ENCODE peak calls at places on chromosome 19, in four cellular contexts. K is HCT116, I is K562, Z is HepG2. P is an unnamed sample.

GRCh38 chr19:7738023-7738422 is 6.1 kb upstream of the CLEC4G start:
- DNase-seq in Z (no peak), K (no peak), I (no peak), P (no peak)

GRCh38 chr19:6103217-6103644 is 7.1 kb downstream of the RFX2 start:
- DNase-seq in K (no peak), I (no peak), Z (no peak), P (no peak)

GRCh38 chr19:8456064-8456463 is 11.3 kb downstream of the HNRNPM start:
- DNase-seq in Z (no peak), I (no peak), K (no peak), P (no peak)

GRCh38 chr19:13723206-13723605 is 41.1 kb upstream of the MRI1 start:
- DNase-seq in Z (no peak), I (no peak), K (no peak), P (no peak)

GRCh38 chr19:49415102-49415809 is 8.0 kb downstream of the PTH2 start:
- DNase-seq in Z (no peak), K (no peak), I (no peak), P (no peak)

GRCh38 chr19:23241433-23241832 is 8.8 kb downstream of the ZNF724 start:
- DNase-seq in Z (no peak), I (no peak), K (no peak), P (no peak)

GRCh38 chr19:22144394-22144793 is 52.4 kb downstream of the ZNF676 start:
- DNase-seq in K (peak; percentile 3), I (peak; percentile 11), Z (no peak), P (no peak)

GRCh38 chr19:18070181-18070580 is 16.6 kb downstream of the IL12RB1 start:
- DNase-seq in I (no peak), Z (no peak), K (no peak), P (no peak)

GRCh38 chr19:56201973-56202372 is at the start of gene ZSCAN5C:
- DNase-seq in I (no peak), K (no peak), Z (no peak), P (no peak)

GRCh38 chr19:48613024-48613851 is 1.6 kb downstream of the FAM83E start:
- DNase-seq in Z (no peak), I (no peak), K (no peak), P (no peak)

GRCh38 chr19:14434543-14435319 is 1.6 kb downstream of the PKN1 start:
- DNase-seq in Z (peak; percentile 72), I (peak; percentile 58), K (no peak), P (no peak)

GRCh38 chr19:24069907-24070657 is 16.9 kb upstream of the ZNF254 start:
- DNase-seq in K (no peak), I (no peak), Z (no peak), P (no peak)

GRCh38 chr19:48510421-48511268 is 990 bp downstream of the LMTK3 start:
- DNase-seq in Z (no peak), K (no peak), I (peak; percentile 67), P (no peak)

DNA sequence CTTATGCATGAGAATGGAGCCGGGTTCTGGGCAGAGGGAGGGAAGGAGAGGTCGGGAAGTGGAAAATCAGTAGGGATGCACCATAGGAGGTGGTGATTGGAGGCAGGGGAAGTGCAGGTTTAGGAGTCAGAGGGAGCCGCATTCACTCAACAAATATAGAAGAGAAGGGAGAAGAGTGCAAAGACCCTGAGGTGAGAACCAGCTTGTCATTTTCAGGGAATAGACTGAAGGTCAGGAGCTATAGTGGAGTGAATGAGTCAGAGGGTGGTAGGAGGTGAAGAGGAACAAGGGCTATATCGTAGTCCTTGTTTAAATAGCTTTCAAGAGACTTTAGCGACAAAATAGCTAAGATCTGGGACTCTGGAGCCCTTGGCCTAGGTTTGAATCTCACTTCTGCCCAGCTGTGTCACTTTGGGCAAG is 828 bp downstream of the RAB4B start:
- DNase-seq in Z (peak; percentile 51), K (no peak), I (no peak), P (no peak)
- TF ChIP-seq FOSL1 in Z (no peak), K (no peak), I (peak; percentile 62), P (no peak)

GRCh38 chr19:16032509-16033135 is 43.7 kb upstream of the TPM4 start:
- DNase-seq in Z (no peak), K (no peak), I (no peak), P (no peak)

GRCh38 chr19:16034958-16035560 is 41.2 kb upstream of the TPM4 start:
- DNase-seq in K (no peak), I (no peak), Z (no peak), P (no peak)

GRCh38 chr19:16034180-16034579 is 42.1 kb upstream of the TPM4 start:
- DNase-seq in I (no peak), K (no peak), Z (no peak), P (no peak)

GRCh38 chr19:16033136-16033530 is 43.2 kb upstream of the TPM4 start:
- DNase-seq in Z (no peak), K (no peak), I (no peak), P (no peak)

DNA sequence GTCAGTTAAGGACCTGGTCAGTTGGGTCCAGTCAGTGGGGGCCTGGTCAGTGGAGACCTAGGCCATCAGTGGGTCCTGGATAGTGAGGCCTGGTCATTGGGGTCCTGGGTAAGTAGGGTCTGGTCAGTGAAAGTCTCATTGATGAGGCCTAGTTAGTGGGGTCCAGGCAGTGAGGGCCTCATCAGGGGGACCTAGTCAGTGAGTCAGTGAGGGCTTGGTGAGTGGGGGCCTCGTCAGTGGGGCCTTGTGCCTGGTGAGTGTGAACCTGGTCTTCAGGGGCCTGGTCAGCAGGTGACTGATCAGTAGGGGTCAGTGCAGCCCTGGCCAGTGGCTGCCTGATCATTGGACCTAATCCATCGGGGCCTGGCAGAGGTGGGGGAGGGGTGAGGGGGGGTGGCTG is 42.6 kb upstream of the TPM4 start:
- DNase-seq in I (peak; percentile 7), K (no peak), Z (no peak), P (no peak)
- TF ChIP-seq FOSL1 in I (no peak), K (no peak), Z (no peak), P (no peak)

GRCh38 chr19:10988380-10988779 is 27.6 kb downstream of the SMARCA4 start:
- DNase-seq in I (no peak), K (no peak), Z (no peak), P (no peak)
- TF ChIP-seq FOSL1 in I (no peak), K (no peak), Z (no peak), P (no peak)

DNA sequence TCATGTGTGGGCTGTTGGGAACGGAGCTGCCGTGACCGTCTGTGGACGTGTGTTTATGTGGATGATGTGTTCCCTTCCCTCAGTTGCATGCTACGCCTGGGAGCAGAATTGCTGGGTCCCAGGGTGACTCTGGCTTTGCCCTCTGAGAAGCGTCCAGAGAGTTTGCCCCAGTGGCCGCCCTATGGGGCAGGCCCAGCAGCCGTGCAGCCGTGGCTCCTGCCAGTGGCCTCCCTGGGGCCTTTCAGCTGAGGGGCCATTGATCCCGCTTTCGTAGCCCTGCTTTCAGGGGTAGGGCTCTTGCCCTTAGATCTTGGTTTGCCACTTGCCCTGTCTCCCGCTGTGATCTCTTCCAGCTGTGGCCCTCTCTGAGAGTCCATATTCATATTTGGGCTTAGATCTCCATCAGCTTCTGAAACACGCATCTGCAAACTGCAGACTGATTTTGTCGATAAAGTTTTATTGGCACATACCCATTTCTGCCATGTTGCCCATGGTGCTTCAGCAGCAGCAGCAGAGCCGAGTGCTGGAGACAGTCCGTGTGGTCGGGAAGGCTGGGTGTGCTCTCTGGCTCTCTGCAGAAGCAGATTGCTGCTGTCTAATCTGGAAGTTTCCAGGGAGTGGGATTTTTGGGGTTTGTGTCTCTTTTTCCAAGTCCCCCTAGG is 17.6 kb downstream of the GNA11 start:
- DNase-seq in K (no peak), I (no peak), Z (no peak), P (no peak)
- TF ChIP-seq FOSL1 in K (no peak), I (no peak), Z (no peak), P (no peak)

GRCh38 chr19:30085394-30085793 is 143.4 kb downstream of the URI1 start:
- DNase-seq in Z (peak; percentile 4), I (peak; percentile 23), K (peak; percentile 16), P (peak; percentile 62)
- TF ChIP-seq FOSL1 in Z (no peak), I (no peak), K (no peak), P (no peak)

GRCh38 chr19:9552902-9553301 is 14.5 kb upstream of the ZNF426 start:
- DNase-seq in K (no peak), I (no peak), Z (no peak), P (no peak)
- TF ChIP-seq FOSL1 in K (no peak), I (no peak), Z (no peak), P (no peak)

GRCh38 chr19:39426170-39426569 is 9.6 kb downstream of the RPS16 start:
- DNase-seq in Z (no peak), I (no peak), K (no peak), P (no peak)

GRCh38 chr19:39427707-39428106 is 8.0 kb downstream of the RPS16 start:
- DNase-seq in K (no peak), Z (no peak), I (no peak), P (peak; percentile 48)

GRCh38 chr19:39423258-39424086 is 11.0 kb downstream of the PLEKHG2 start:
- DNase-seq in K (no peak), I (no peak), Z (no peak), P (no peak)

GRCh38 chr19:39424934-39425333 is 10.8 kb downstream of the RPS16 start:
- DNase-seq in I (no peak), K (no peak), Z (no peak), P (no peak)

DNA sequence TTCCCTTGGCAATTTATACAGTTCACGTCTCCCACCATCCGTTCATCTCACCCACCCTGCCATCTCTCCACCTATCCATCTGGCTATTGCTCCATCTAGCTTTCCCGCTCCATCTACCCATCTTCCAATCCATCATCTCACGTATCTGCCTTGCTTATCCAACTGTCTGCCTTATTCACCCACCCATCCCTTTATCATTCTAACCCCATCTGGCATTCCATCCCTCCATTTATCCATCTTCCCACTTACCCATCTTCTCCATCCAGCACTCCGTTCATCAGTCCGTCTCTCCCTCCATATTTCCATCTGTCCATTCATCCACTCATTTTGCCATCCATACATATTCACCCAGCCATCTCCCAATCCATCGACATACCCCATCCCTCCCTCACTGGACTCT is 10.0 kb downstream of the RPS16 start:
- DNase-seq in I (no peak), Z (no peak), K (no peak), P (no peak)
- TF ChIP-seq FOSL1 in I (no peak), Z (no peak), K (no peak), P (no peak)